ENCODE peak calls at places on chromosomes 1 and 21, in ten cellular contexts. N, K, P, M, S, X, Z, W, D and Y are unnamed samples.

GRCh38 chr1:31936278-31936965 is 1.7 kb downstream of the PTP4A2 start:
- DNase-seq in W (no peak), X (no peak), D (peak; percentile 45), P (peak; percentile 44), S (no peak), Z (no peak), M (no peak), N (no peak), K (no peak), Y (no peak)

GRCh38 chr1:25006770-25007169 is 76.7 kb upstream of the RUNX3 start:
- DNase-seq in X (no peak), W (no peak), D (no peak), N (no peak), Z (no peak), M (no peak), P (no peak), K (no peak), S (no peak), Y (no peak)

GRCh38 chr1:43645461-43645860 is 4.5 kb upstream of the KDM4A start:
- DNase-seq in D (no peak), K (no peak), W (no peak), P (no peak), S (no peak), Z (no peak), M (no peak), N (no peak), X (no peak), Y (no peak)

GRCh38 chr1:243513726-243514491 is 258.1 kb downstream of the SDCCAG8 start:
- DNase-seq in M (no peak), W (no peak), K (no peak), P (no peak), Z (no peak), N (no peak), X (no peak), D (no peak), S (no peak), Y (no peak)

GRCh38 chr1:24318238-24318987 is 744 bp upstream of the GRHL3 start:
- DNase-seq in Z (no peak), K (no peak), M (no peak), S (no peak), D (peak; percentile 76), N (no peak), P (no peak), W (no peak), X (no peak), Y (no peak)

GRCh38 chr1:14876747-14877146 is 276.8 kb upstream of the TMEM51 start:
- DNase-seq in D (peak; percentile 80), K (no peak), M (no peak), N (no peak), P (no peak), S (no peak), Z (no peak), X (no peak), W (no peak), Y (no peak)

GRCh38 chr1:40404670-40405462 is 31.3 kb downstream of the SMAP2 start:
- DNase-seq in Z (peak; percentile 34), M (peak; percentile 70), D (peak; percentile 73), W (no peak), X (no peak), K (no peak), S (peak; percentile 83), N (peak; percentile 17), P (peak; percentile 80), Y (no peak)

GRCh38 chr21:14843991-14844390 is 220.8 kb downstream of the NRIP1 start:
- DNase-seq in M (no peak), X (no peak), D (no peak), P (no peak), W (no peak), Z (no peak), S (no peak), K (no peak), N (no peak), Y (no peak)

GRCh38 chr1:99808391-99809115 is 41.6 kb upstream of the AGL start:
- DNase-seq in D (peak; percentile 91), Z (peak; percentile 49), W (no peak), K (no peak), P (peak; percentile 90), M (peak; percentile 81), S (peak; percentile 85), X (no peak), N (peak; percentile 1), Y (peak; percentile 82)

GRCh38 chr1:210366767-210367166 is 38.1 kb downstream of the HHAT start:
- DNase-seq in D (peak; percentile 45), M (no peak), K (no peak), P (no peak), Z (no peak), S (no peak), W (no peak), X (no peak), N (no peak), Y (no peak)

GRCh38 chr1:80633947-80634710 is 1166.6 kb upstream of the ADGRL2 start:
- DNase-seq in P (no peak), N (no peak), X (no peak), W (no peak), M (no peak), S (no peak), Z (no peak), K (no peak), D (peak; percentile 35), Y (no peak)